ENCODE peak calls at places on chromosomes 5 and 9, in five cellular contexts. E is hepatocyte, H is GM23248, U is IMR-90, B is H9. L is an unnamed sample.

GRCh38 chr9:79173932-79174331 is 397.8 kb upstream of the TLE4 start:
- DNase-seq in H (no peak), U (peak), B (no peak), E (no peak), L (no peak)

GRCh38 chr5:169742773-169743296 is 105.8 kb downstream of the DOCK2 start:
- DNase-seq in E (no peak), U (peak), B (no peak), H (peak), L (peak)

GRCh38 chr9:113544001-113544340 is 80.4 kb downstream of the RGS3 start:
- DNase-seq in H (no peak), E (no peak), U (no peak), B (no peak), L (no peak)

GRCh38 chr9:26129216-26129615 is 451.0 kb upstream of the TUSC1 start:
- DNase-seq in H (peak), E (no peak), U (no peak), B (no peak), L (no peak)

GRCh38 chr9:116099821-116100220 is 53.8 kb upstream of the PAPPA start:
- DNase-seq in H (peak), U (peak), E (no peak), B (no peak), L (no peak)

GRCh38 chr9:35908484-35909125 is 685 bp upstream of the SPAAR start:
- DNase-seq in E (no peak), U (peak), H (peak), B (no peak), L (peak)

GRCh38 chr5:74977475-74977874 is 74.9 kb downstream of the GCNT4 start:
- DNase-seq in B (no peak), H (no peak), U (no peak), E (no peak), L (no peak)

GRCh38 chr9:123749580-123750202 is 180.2 kb downstream of the DENND1A start:
- DNase-seq in H (no peak), B (no peak), U (peak), E (no peak), L (no peak)

GRCh38 chr9:125400725-125401124 is 139.1 kb downstream of the GAPVD1 start:
- DNase-seq in U (no peak), B (peak), E (no peak), H (no peak), L (no peak)

GRCh38 chr9:99491408-99492259 is 269.6 kb downstream of the SEC61B start:
- DNase-seq in U (peak), B (no peak), H (peak), E (no peak), L (no peak)

GRCh38 chr9:108885643-108886348 is 23.7 kb downstream of the ACTL7A start:
- DNase-seq in U (peak), B (no peak), E (peak), H (peak), L (peak)

GRCh38 chr5:111233050-111233370 is 8.8 kb downstream of the CAMK4 start:
- DNase-seq in B (no peak), E (no peak), H (no peak), U (no peak), L (no peak)

GRCh38 chr5:56358046-56358445 is 124.9 kb upstream of the ANKRD55 start:
- DNase-seq in H (no peak), B (no peak), U (no peak), E (no peak), L (no peak)

GRCh38 chr9:105233836-105234235 is 10.6 kb upstream of the SLC44A1 start:
- DNase-seq in U (peak), H (peak), B (no peak), E (no peak), L (no peak)

GRCh38 chr9:70510157-70510770 is 95.8 kb upstream of the KLF9 start:
- DNase-seq in U (no peak), E (peak), B (peak), H (peak), L (no peak)

GRCh38 chr5:65830856-65831255 is 95.5 kb upstream of the ERBIN start:
- DNase-seq in E (no peak), B (no peak), U (no peak), H (no peak), L (no peak)

GRCh38 chr5:61662670-61663069 is 330.6 kb downstream of the ZSWIM6 start:
- DNase-seq in H (no peak), E (no peak), U (no peak), B (no peak), L (no peak)

GRCh38 chr5:139995929-139996328 is 47.2 kb downstream of the NRG2 start:
- DNase-seq in U (no peak), H (no peak), B (no peak), E (no peak), L (no peak)

GRCh38 chr5:10564838-10565784 is 1.2 kb downstream of the ANKRD33B start:
- DNase-seq in E (no peak), H (peak), U (no peak), B (no peak), L (no peak)

GRCh38 chr5:178113141-178113787 is at the start of gene N4BP3:
- DNase-seq in U (peak), B (peak), H (peak), E (peak), L (peak)
- H2AFZ ChIP-seq in U (peak), B (no peak), H (peak), E (peak), L (no peak)

GRCh38 chr5:180786398-180787005 is 16.1 kb downstream of the MGAT1 start:
- DNase-seq in B (no peak), U (no peak), H (peak), E (no peak), L (no peak)
- H3K4me2 ChIP-seq in B (no peak), U (peak), H (peak), E (peak), L (no peak)

DNA sequence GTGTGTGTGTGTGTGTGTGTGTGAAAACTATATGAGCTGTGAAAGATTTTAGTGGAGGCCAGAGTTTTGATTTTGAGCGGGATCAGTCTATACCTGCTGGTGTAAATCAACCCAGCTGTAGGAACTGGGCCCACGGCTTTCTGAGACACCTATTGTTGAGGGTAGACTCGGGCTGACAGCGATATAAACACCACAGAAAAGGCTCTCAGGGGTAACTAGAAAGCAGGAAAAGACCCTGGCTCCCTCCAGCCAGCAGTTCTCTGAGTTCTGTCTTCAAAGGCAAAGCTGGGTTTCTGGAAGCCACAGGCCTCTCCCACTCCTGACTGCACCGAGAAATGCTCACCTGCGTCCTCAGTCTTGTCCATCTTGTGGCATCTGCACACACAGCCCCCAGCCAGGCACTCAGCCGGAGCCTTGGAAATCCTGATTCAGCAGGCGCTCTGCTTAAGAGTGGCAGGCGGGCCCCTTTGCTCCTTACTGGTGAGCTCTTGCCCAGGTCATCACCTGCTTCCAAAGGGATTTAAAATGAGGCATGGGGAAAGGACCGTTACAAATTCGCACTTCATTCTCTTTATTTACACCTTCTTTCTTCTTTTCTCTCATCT is 223.3 kb downstream of the NDUFS4 start:
- DNase-seq in U (no peak), H (no peak), B (peak), E (no peak), L (no peak)
- H2AFZ ChIP-seq in U (peak), H (no peak), B (peak), E (no peak), L (no peak)

DNA sequence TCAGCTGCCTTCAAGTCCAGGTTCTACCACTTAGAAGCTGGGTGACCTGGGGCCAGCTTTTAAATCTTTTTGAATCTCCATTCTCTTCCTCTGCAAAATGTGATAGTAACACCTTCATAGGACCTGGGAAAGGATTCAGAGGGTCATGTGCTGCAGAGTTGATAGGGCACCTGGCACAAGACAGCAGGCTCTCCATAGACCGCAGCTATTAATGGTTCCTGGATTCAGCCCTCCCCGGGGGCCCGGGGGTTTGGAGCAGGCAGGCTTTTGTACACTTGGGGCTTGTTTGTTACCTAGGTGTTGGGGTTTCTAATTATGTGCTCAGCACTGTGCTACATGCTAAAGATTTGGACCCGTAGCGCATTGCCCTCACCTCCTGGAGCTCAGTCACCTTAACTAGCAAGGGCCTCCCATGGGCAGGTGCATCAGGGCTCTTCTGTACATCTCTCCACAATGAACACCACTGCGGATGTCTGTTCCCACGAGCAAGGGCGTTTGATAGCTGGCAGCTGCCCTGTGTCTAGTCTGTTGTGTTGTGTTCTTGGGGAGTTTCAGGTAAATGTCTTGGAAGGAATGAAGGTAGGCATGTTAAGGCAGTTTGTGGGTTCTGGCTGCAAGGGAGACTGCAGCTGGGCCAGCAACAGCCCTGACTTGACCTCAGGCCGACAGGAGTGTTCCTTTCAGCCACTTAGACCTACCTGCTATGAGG is 12.1 kb downstream of the PRRC2B start:
- DNase-seq in H (no peak), B (no peak), E (no peak), U (no peak), L (no peak)
- H3K4me2 ChIP-seq in H (peak), B (peak), E (peak), U (peak), L (no peak)

DNA sequence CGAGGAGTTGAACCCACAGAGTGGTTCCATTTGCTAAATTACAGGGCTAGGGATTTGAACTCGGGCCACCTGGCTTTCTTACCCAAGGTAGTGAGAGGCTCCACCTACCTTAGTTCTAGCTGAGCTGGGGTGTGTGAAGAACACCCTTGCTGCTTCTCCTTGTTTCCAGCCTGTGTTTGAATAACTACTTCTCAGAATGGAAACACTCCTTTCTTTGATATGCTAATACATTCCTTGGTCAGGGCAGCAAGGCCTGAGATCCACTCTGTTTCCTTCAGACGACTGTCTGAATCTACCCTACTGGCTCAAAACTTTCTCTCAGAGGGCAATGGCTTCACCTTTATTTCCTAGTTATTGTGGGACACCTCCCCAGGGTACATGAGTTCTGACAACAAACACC is 4.2 kb upstream of the ATP6V1G1 start:
- DNase-seq in H (no peak), U (no peak), B (peak), E (no peak), L (no peak)
- H2AFZ ChIP-seq in H (peak), U (no peak), B (no peak), E (no peak), L (no peak)

GRCh38 chr5:129378961-129379360 is 81.1 kb upstream of the ADAMTS19 start:
- DNase-seq in U (no peak), H (no peak), E (no peak), B (no peak), L (no peak)
- H3K4me2 ChIP-seq in U (no peak), H (no peak), E (no peak), B (no peak), L (no peak)